ENCODE peak calls at places on chromosome 2, in five cellular contexts. I is HCT116, Z is heart left ventricle, X is HepG2, V is K562. K is an unnamed sample.

GRCh38 chr2:119283873-119284331 is 60.3 kb downstream of the STEAP3 start:
- ATAC-seq in X (no peak), I (peak; percentile 32), Z (peak; percentile 62), V (no peak), K (peak; percentile 87)

GRCh38 chr2:60719331-60719730 is 36.7 kb upstream of the PAPOLG start:
- ATAC-seq in X (no peak), I (no peak), Z (no peak), V (no peak), K (no peak)

GRCh38 chr2:105857076-105857740 is 112.5 kb downstream of the NCK2 start:
- ATAC-seq in Z (no peak), V (no peak), I (no peak), X (no peak), K (no peak)

GRCh38 chr2:139685590-139685989 is 905.4 kb upstream of the NXPH2 start:
- ATAC-seq in Z (no peak), I (peak; percentile 53), X (no peak), V (no peak), K (no peak)

GRCh38 chr2:132477962-132478361 is 61.4 kb downstream of the GPR39 start:
- ATAC-seq in X (no peak), I (no peak), V (no peak), Z (no peak), K (no peak)

GRCh38 chr2:39625193-39625926 is 40.4 kb upstream of the TMEM178A start:
- ATAC-seq in X (no peak), Z (no peak), I (no peak), V (no peak), K (peak; percentile 57)

GRCh38 chr2:99169534-99169933 is 11.3 kb downstream of the MITD1 start:
- ATAC-seq in X (no peak), V (no peak), Z (no peak), I (no peak), K (no peak)

GRCh38 chr2:40488927-40489677 is 37.2 kb upstream of the SLC8A1 start:
- ATAC-seq in Z (peak; percentile 74), X (peak; percentile 88), I (no peak), V (no peak), K (peak; percentile 77)

GRCh38 chr2:149329470-149330126 is 789 bp upstream of the LYPD6 start:
- ATAC-seq in Z (no peak), I (peak; percentile 73), V (peak; percentile 21), X (peak; percentile 53), K (peak; percentile 17)

GRCh38 chr2:133633851-133634250 is 65.6 kb upstream of the NCKAP5 start:
- ATAC-seq in X (no peak), I (no peak), V (no peak), Z (peak; percentile 65), K (no peak)

GRCh38 chr2:65204461-65205230 is 23.0 kb upstream of the ACTR2 start:
- ATAC-seq in X (no peak), I (no peak), V (no peak), Z (no peak), K (no peak)
- H3K4me3 ChIP-seq in X (no peak overlapping the region), I (no peak overlapping the region), V (peak overlapping the region; percentile 20), Z (no peak overlapping the region), K (no peak overlapping the region)

GRCh38 chr2:160994141-160995002 is 165.9 kb upstream of the TANK start:
- ATAC-seq in Z (peak; percentile 82), V (peak; percentile 97), I (peak; percentile 95), X (peak; percentile 92), K (peak; percentile 94)
- TF ChIP-seq POLR2A in Z (no peak), V (no peak), I (no peak), X (no peak), K (no peak)

DNA sequence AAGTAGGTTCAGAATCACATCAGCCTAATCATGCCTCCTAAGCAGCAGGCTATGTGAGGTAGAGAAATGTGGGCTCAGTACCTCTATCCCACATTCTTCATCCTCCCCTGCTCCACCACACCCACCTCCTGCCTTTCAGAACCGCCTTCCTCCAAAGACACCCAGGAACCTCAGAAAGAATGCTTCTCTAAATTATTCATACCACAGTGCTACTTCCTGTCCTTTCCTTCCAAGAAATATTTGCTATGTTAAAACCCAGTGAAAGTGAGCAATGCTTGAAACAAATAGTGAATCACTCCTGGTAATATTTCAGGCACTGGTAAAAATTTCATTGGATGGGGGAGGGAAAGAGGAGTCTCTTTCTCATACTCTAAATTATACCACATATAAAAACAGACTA is 24.0 kb upstream of the CREB1 start:
- ATAC-seq in V (no peak), I (peak; percentile 38), Z (no peak), X (no peak), K (peak; percentile 39)
- H3K4me3 ChIP-seq in V (no peak overlapping the region), I (no peak overlapping the region), Z (no peak overlapping the region), X (no peak overlapping the region), K (no peak overlapping the region)

GRCh38 chr2:65427536-65427935 is 4.9 kb downstream of the SPRED2 start:
- ATAC-seq in I (no peak), Z (no peak), V (no peak), X (no peak), K (no peak)
- TF ChIP-seq POLR2A in I (no peak), Z (no peak), V (no peak), X (no peak), K (no peak)

GRCh38 chr2:74181739-74182138 is 3.1 kb upstream of the MOB1A start:
- ATAC-seq in Z (no peak), V (peak; percentile 30), X (no peak), I (no peak), K (no peak)
- H3K4me3 ChIP-seq in Z (no peak overlapping the region), V (no peak overlapping the region), X (peak overlapping the region; percentile 17), I (no peak overlapping the region), K (no peak overlapping the region)

GRCh38 chr2:18898271-18898670 is 308.9 kb upstream of the NT5C1B start:
- ATAC-seq in V (no peak), X (no peak), I (no peak), Z (no peak), K (no peak)
- TF ChIP-seq POLR2A in V (no peak), X (no peak), I (no peak), Z (no peak), K (no peak)

GRCh38 chr2:27261926-27262298 is 935 bp downstream of the SLC30A3 start:
- ATAC-seq in X (no peak), I (no peak), V (no peak), Z (no peak), K (no peak)
- H3K4me3 ChIP-seq in X (peak overlapping the region; percentile 77), I (peak overlapping the region; percentile 84), V (peak overlapping the region; percentile 53), Z (peak overlapping the region; percentile 60), K (peak overlapping the region; percentile 55)

GRCh38 chr2:218863021-218863520 is 3.5 kb downstream of the WNT6 start:
- ATAC-seq in Z (no peak), X (no peak), I (no peak), V (no peak), K (no peak)
- TF ChIP-seq POLR2A in Z (no peak), X (no peak), I (no peak), V (no peak), K (no peak)